ENCODE peak calls at places on chromosomes 12 and 14, in ten cellular contexts. P, V, E, Z, N, O, G, B, S and M are unnamed samples.

GRCh38 chr14:92754956-92755355 is 6.5 kb upstream of the LGMN start:
- DNase-seq in P (no peak), V (no peak), E (no peak), Z (peak), N (no peak), O (no peak), G (no peak), B (no peak), S (no peak), M (no peak)

GRCh38 chr14:77120771-77121743 is 20.5 kb downstream of the ZDHHC22 start:
- DNase-seq in P (peak), V (no peak), E (no peak), Z (peak), N (no peak), O (no peak), G (no peak), B (peak), S (peak), M (no peak)

GRCh38 chr12:64082866-64083268 is 139.2 kb downstream of the KICS2 start:
- DNase-seq in P (no peak), V (no peak), E (no peak), Z (no peak), N (no peak), O (no peak), G (no peak), B (no peak), S (no peak), M (no peak)

GRCh38 chr12:122423258-122424165 is 1.0 kb upstream of the CLIP1 start:
- DNase-seq in P (peak), V (peak), E (no peak), Z (no peak), N (peak), O (peak), G (no peak), B (no peak), S (peak), M (peak)

GRCh38 chr12:87227157-87227556 is 802.0 kb downstream of the C12orf50 start:
- DNase-seq in P (peak), V (no peak), E (no peak), Z (no peak), N (no peak), O (no peak), G (no peak), B (no peak), S (no peak), M (no peak)

GRCh38 chr12:6606331-6607131 is 648 bp downstream of the CHD4 start:
- DNase-seq in P (peak), V (peak), E (peak), Z (no peak), N (peak), O (peak), G (no peak), B (peak), S (peak), M (peak)

GRCh38 chr12:98725481-98726247 is 80.6 kb downstream of the APAF1 start:
- DNase-seq in P (peak), V (peak), E (no peak), Z (peak), N (no peak), O (peak), G (no peak), B (peak), S (peak), M (peak)

GRCh38 chr14:36430169-36430568 is 89.9 kb downstream of the NKX2-1 start:
- DNase-seq in P (no peak), V (no peak), E (no peak), Z (no peak), N (no peak), O (no peak), G (no peak), B (no peak), S (no peak), M (no peak)

GRCh38 chr14:93286212-93286890 is 46.5 kb downstream of the BTBD7 start:
- DNase-seq in P (peak), V (no peak), E (no peak), Z (no peak), N (no peak), O (peak), G (no peak), B (no peak), S (no peak), M (no peak)

GRCh38 chr14:59305836-59306555 is 117.5 kb downstream of the DAAM1 start:
- DNase-seq in P (peak), V (no peak), E (no peak), Z (no peak), N (no peak), O (peak), G (no peak), B (no peak), S (no peak), M (no peak)

GRCh38 chr14:32263939-32264567 is 61.0 kb upstream of the RNU6-8 start:
- DNase-seq in P (no peak), V (no peak), E (no peak), Z (no peak), N (no peak), O (no peak), G (no peak), B (no peak), S (no peak), M (no peak)

GRCh38 chr12:124689585-124689984 is 122.2 kb upstream of the NCOR2 start:
- DNase-seq in P (no peak), V (no peak), E (no peak), Z (no peak), N (no peak), O (no peak), G (no peak), B (no peak), S (no peak), M (no peak)

GRCh38 chr14:64855732-64856527 is 23.8 kb downstream of the SPTB start:
- DNase-seq in P (no peak), V (no peak), E (no peak), Z (no peak), N (no peak), O (no peak), G (no peak), B (no peak), S (no peak), M (no peak)

GRCh38 chr12:39503445-39503844 is 60.5 kb upstream of the KIF21A start:
- DNase-seq in P (peak), V (no peak), E (no peak), Z (no peak), N (no peak), O (peak), G (no peak), B (no peak), S (no peak), M (no peak)